ENCODE peak calls at places on chromosomes 3 and 15, in ten cellular contexts. O is left lung, Q is right atrium auricular region, V is upper lobe of right lung, Y is Panc1, L is hepatocyte, Z is mammary epithelial cell, E is OCI-LY7, N is esophagus muscularis mucosa, J is PC-3. B is an unnamed sample.

GRCh38 chr3:69094467-69095205 is 9.9 kb downstream of the ARL6IP5 start:
- DNase-seq in O (no peak), Q (no peak), V (no peak), Y (no peak), L (no peak), Z (peak; percentile 73), E (no peak), N (no peak), J (no peak), B (no peak)

GRCh38 chr15:50718700-50719125 is 32.1 kb upstream of the TRPM7 start:
- DNase-seq in O (no peak), Q (no peak), V (no peak), Y (no peak), L (peak; percentile 65), Z (no peak), E (no peak), N (no peak), J (no peak), B (no peak)

GRCh38 chr3:172326993-172327392 is 121.3 kb downstream of the GHSR start:
- DNase-seq in O (no peak), Q (no peak), V (no peak), Y (no peak), L (no peak), Z (no peak), E (no peak), N (no peak), J (no peak), B (no peak)

GRCh38 chr3:186483611-186484340 is 60.4 kb downstream of the CRYGS start:
- DNase-seq in O (no peak), Q (no peak), V (no peak), Y (no peak), L (no peak), Z (no peak), E (no peak), N (peak; percentile 19), J (no peak), B (no peak)

GRCh38 chr3:13647314-13648059 is 98.6 kb downstream of the FBLN2 start:
- DNase-seq in O (no peak), Q (no peak), V (no peak), Y (no peak), L (no peak), Z (peak; percentile 55), E (no peak), N (no peak), J (peak; percentile 80), B (no peak)

GRCh38 chr3:88150771-88151170 is 1.0 kb downstream of the C3orf38 start:
- DNase-seq in O (no peak), Q (no peak), V (no peak), Y (no peak), L (no peak), Z (no peak), E (peak; percentile 45), N (no peak), J (no peak), B (no peak)

GRCh38 chr3:152360966-152361365 is 92.2 kb downstream of the MBNL1 start:
- DNase-seq in O (no peak), Q (no peak), V (no peak), Y (no peak), L (no peak), Z (no peak), E (no peak), N (no peak), J (no peak), B (no peak)

GRCh38 chr3:179630753-179631451 is 21.9 kb upstream of the USP13 start:
- DNase-seq in O (no peak), Q (no peak), V (no peak), Y (no peak), L (no peak), Z (no peak), E (no peak), N (no peak), J (no peak), B (no peak)

GRCh38 chr15:33357845-33358244 is 47.1 kb downstream of the RYR3 start:
- DNase-seq in O (no peak), Q (no peak), V (no peak), Y (no peak), L (no peak), Z (peak; percentile 54), E (no peak), N (no peak), J (no peak), B (no peak)

GRCh38 chr15:33354411-33354810 is 43.6 kb downstream of the RYR3 start:
- DNase-seq in O (no peak), Q (no peak), V (no peak), Y (no peak), L (no peak), Z (no peak), E (no peak), N (no peak), J (no peak), B (no peak)

GRCh38 chr15:33360876-33361275 is 50.1 kb downstream of the RYR3 start:
- DNase-seq in O (no peak), Q (no peak), V (no peak), Y (no peak), L (no peak), Z (no peak), E (no peak), N (no peak), J (no peak), B (no peak)

DNA sequence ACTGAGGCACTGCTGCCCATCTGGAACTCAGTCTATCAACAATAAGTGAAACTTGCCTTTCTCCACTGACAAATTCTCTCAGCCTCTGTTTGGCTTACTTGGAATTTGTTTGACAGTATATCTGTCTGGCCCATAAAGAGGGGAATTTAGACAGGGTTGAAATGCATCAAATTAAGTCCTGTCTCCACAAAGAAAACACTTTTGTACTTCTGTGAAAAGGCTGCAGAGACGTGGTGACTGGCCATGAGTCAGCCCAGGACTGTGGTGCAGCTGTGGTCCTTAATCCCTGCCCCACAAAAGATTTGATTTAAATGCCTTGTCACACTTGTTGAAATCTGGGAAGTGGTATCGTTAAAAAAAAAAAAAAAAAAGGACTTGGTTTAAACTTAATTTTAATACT is 47.5 kb downstream of the RYR3 start:
- DNase-seq in O (no peak), Q (no peak), V (no peak), Y (no peak), L (no peak), Z (peak; percentile 55), E (no peak), N (no peak), J (peak; percentile 49), B (no peak)
- H3K4me3 ChIP-seq in O (no peak overlapping the region), Q (no peak overlapping the region), V (no peak overlapping the region), Y (no peak overlapping the region), L (no peak overlapping the region), Z (no peak overlapping the region), E (no peak overlapping the region), N (no peak overlapping the region), J (no peak overlapping the region), B (no peak overlapping the region)

GRCh38 chr3:151259664-151260063 is 18.7 kb downstream of the P2RY14 start:
- DNase-seq in O (no peak), Q (no peak), V (no peak), Y (no peak), L (no peak), Z (no peak), E (no peak), N (no peak), J (no peak), B (no peak)

GRCh38 chr3:151265866-151266265 is 12.5 kb downstream of the P2RY14 start:
- DNase-seq in O (peak; percentile 53), Q (no peak), V (no peak), Y (no peak), L (no peak), Z (no peak), E (peak; percentile 91), N (no peak), J (no peak), B (no peak)

GRCh38 chr3:151265166-151265565 is 13.2 kb downstream of the P2RY14 start:
- DNase-seq in O (no peak), Q (no peak), V (no peak), Y (no peak), L (no peak), Z (no peak), E (no peak), N (no peak), J (no peak), B (no peak)

GRCh38 chr3:151264611-151265010 is 13.7 kb downstream of the P2RY14 start:
- DNase-seq in O (no peak), Q (no peak), V (no peak), Y (no peak), L (no peak), Z (no peak), E (no peak), N (no peak), J (no peak), B (no peak)

GRCh38 chr3:151263126-151263525 is 15.2 kb downstream of the P2RY14 start:
- DNase-seq in O (no peak), Q (no peak), V (no peak), Y (no peak), L (no peak), Z (no peak), E (no peak), N (no peak), J (no peak), B (no peak)
- H3K4me1 ChIP-seq in O (no peaks in the 10 kb centered on the region), Q (no peaks in the 10 kb centered on the region), V (no peaks in the 10 kb centered on the region), Y (no peaks in the 10 kb centered on the region), L (peaks cover 21% of the 10 kb centered on the region), Z (no peaks in the 10 kb centered on the region), E (peaks cover 20% of the 10 kb centered on the region), N (peaks cover 5% of the 10 kb centered on the region), J (no peaks in the 10 kb centered on the region), B (no peaks in the 10 kb centered on the region)

GRCh38 chr3:50204804-50205718 is at the start of gene SLC38A3:
- DNase-seq in O (no peak), Q (no peak), V (no peak), Y (no peak), L (peak; percentile 72), Z (no peak), E (no peak), N (no peak), J (no peak), B (no peak)

GRCh38 chr3:50203113-50203852 is 1.8 kb upstream of the SLC38A3 start:
- DNase-seq in O (no peak), Q (no peak), V (no peak), Y (no peak), L (no peak), Z (no peak), E (no peak), N (no peak), J (no peak), B (no peak)

GRCh38 chr3:50205719-50206276 is 727 bp downstream of the SLC38A3 start:
- DNase-seq in O (no peak), Q (no peak), V (no peak), Y (no peak), L (peak; percentile 73), Z (no peak), E (no peak), N (no peak), J (no peak), B (no peak)

GRCh38 chr3:50202353-50203112 is 2.5 kb upstream of the SLC38A3 start:
- DNase-seq in O (no peak), Q (no peak), V (no peak), Y (no peak), L (no peak), Z (no peak), E (no peak), N (no peak), J (no peak), B (no peak)

DNA sequence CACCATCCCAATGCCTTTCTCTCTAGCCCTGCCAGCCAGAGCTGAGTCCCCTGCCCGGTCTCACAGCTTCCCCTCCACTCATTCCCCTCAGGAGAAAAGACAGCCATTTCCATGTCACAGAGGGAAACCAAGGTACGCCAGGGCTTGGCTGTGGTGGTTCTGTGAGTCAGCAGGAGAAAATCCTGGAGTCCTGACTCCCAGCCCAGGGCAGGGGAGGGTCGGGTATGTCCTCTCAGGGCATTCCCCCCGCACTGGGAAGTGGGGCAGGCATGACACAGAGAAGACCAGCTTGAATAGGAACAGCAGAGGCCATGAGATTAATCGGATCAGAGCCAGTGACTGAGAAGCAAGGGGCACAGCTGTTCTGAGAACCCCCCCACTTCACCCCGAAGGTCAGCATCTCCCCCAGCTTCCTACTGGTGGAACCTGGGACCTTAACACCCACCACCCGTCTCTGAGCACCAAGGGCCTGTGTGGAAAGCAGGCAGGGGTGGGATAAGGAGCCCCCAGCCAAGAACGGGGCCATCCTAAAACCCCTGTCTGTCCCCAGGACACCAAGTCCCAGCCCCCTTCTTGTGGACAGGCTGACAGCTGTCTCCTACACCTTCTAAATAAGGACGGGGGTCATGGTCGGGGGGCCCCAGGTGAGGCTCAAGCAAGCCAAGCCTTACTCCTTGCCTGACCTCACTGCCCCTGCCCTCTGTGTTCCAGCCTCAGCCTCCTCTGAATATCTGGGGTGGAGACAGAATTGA is 843 bp upstream of the SLC38A3 start:
- DNase-seq in O (no peak), Q (no peak), V (no peak), Y (no peak), L (no peak), Z (no peak), E (no peak), N (no peak), J (no peak), B (no peak)
- H3K4me3 ChIP-seq in O (no peak overlapping the region), Q (no peak overlapping the region), V (no peak overlapping the region), Y (no peak overlapping the region), L (no peak overlapping the region), Z (no peak overlapping the region), E (no peak overlapping the region), N (no peak overlapping the region), J (no peak overlapping the region), B (no peak overlapping the region)

DNA sequence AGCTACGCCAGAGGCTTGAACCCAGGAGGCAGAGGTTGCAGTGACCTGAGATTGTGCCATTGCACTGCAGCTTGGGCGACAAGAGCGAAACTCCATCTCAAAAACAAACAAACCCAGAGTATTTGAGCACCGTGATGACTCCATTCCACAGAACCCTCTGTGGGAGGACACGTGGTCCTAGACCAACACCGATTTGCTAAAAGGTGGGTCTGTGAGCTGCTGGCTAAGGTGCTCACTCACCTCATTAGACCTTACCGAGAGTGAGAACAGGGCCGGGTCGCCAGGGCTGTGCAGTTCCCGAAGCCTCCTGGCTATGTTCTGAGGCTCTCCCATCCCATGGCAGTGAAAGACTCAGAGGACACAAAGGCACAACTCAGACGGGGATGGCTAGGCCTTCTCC is 17.9 kb downstream of the ABHD2 start:
- DNase-seq in O (no peak), Q (no peak), V (no peak), Y (no peak), L (no peak), Z (no peak), E (no peak), N (no peak), J (no peak), B (no peak)
- H3K4me1 ChIP-seq in O (peaks cover 64% of the 10 kb centered on the region), Q (no peaks in the 10 kb centered on the region), V (peaks cover 44% of the 10 kb centered on the region), Y (peaks cover 19% of the 10 kb centered on the region), L (peaks cover 28% of the 10 kb centered on the region), Z (peaks cover 42% of the 10 kb centered on the region), E (no peaks in the 10 kb centered on the region), N (peaks cover 48% of the 10 kb centered on the region), J (peaks cover 63% of the 10 kb centered on the region), B (peaks cover 5% of the 10 kb centered on the region)

B was measured in mucosa of descending colon.